ENCODE peak calls at places on chromosomes 1 and 21, in five cellular contexts. One of them, this sample, is unnamed. For H3K9me3, the result is how much of the 10 kb centered on the place peaks cover.

GRCh38 chr1:164836614-164837018 is 277.6 kb downstream of the PBX1 start:
- DNase-seq in pancreas: no peak
- DNase-seq in A549: no peak
- DNase-seq in aorta: no peak
- DNase-seq in SK-N-SH: peak
- DNase-seq in this sample: no peak

GRCh38 chr1:201584510-201584991 is 45.6 kb downstream of the NAV1 start:
- DNase-seq in pancreas: no peak
- DNase-seq in A549: no peak
- DNase-seq in aorta: no peak
- DNase-seq in SK-N-SH: no peak
- DNase-seq in this sample: no peak

GRCh38 chr1:202589190-202589680 is 121.0 kb downstream of the SYT2 start:
- DNase-seq in pancreas: no peak
- DNase-seq in A549: peak
- DNase-seq in aorta: peak
- DNase-seq in SK-N-SH: peak
- DNase-seq in this sample: peak

GRCh38 chr1:227845519-227845918 is 30.0 kb downstream of the PRSS38 start:
- DNase-seq in pancreas: no peak
- DNase-seq in A549: no peak
- DNase-seq in aorta: no peak
- DNase-seq in SK-N-SH: no peak
- DNase-seq in this sample: no peak

GRCh38 chr1:217713223-217713622 is 82.1 kb downstream of the SPATA17 start:
- DNase-seq in pancreas: no peak
- DNase-seq in A549: no peak
- DNase-seq in aorta: no peak
- DNase-seq in SK-N-SH: no peak
- DNase-seq in this sample: no peak

GRCh38 chr1:27864264-27864895 is 8.0 kb upstream of the THEMIS2 start:
- DNase-seq in pancreas: peak
- DNase-seq in A549: no peak
- DNase-seq in aorta: peak
- DNase-seq in SK-N-SH: no peak
- DNase-seq in this sample: peak

GRCh38 chr1:34419662-34420061 is 243.0 kb downstream of the C1orf94 start:
- DNase-seq in pancreas: no peak
- DNase-seq in A549: no peak
- DNase-seq in aorta: no peak
- DNase-seq in SK-N-SH: peak
- DNase-seq in this sample: no peak

GRCh38 chr1:116380499-116381316 is 7.7 kb downstream of the ATP1A1 start:
- DNase-seq in pancreas: no peak
- DNase-seq in A549: no peak
- DNase-seq in aorta: no peak
- DNase-seq in SK-N-SH: no peak
- DNase-seq in this sample: no peak

GRCh38 chr1:97791251-97791650 is 129.6 kb downstream of the DPYD start:
- DNase-seq in pancreas: no peak
- DNase-seq in A549: no peak
- DNase-seq in aorta: no peak
- DNase-seq in SK-N-SH: no peak
- DNase-seq in this sample: no peak

GRCh38 chr1:151972533-151973270 is 21.0 kb downstream of the S100A10 start:
- DNase-seq in pancreas: no peak
- DNase-seq in A549: peak
- DNase-seq in aorta: no peak
- DNase-seq in SK-N-SH: no peak
- DNase-seq in this sample: peak

GRCh38 chr21:41858466-41859296 is 20.5 kb downstream of the PRDM15 start:
- DNase-seq in pancreas: no peak
- DNase-seq in A549: no peak
- DNase-seq in aorta: no peak
- DNase-seq in SK-N-SH: no peak
- DNase-seq in this sample: no peak

GRCh38 chr1:66996018-66996682 is 57.8 kb downstream of the SLC35D1 start:
- DNase-seq in pancreas: no peak
- DNase-seq in A549: peak
- DNase-seq in aorta: peak
- DNase-seq in SK-N-SH: peak
- DNase-seq in this sample: peak

GRCh38 chr21:27365394-27365793 is 398.5 kb upstream of the ADAMTS5 start:
- DNase-seq in pancreas: no peak
- DNase-seq in A549: no peak
- DNase-seq in aorta: no peak
- DNase-seq in SK-N-SH: no peak
- DNase-seq in this sample: no peak

GRCh38 chr1:54275349-54275748 is 75.4 kb downstream of the MRPL37 start:
- DNase-seq in pancreas: peak
- DNase-seq in A549: no peak
- DNase-seq in aorta: peak
- DNase-seq in SK-N-SH: no peak
- DNase-seq in this sample: no peak

GRCh38 chr1:112674440-112674985 is at the start of gene MOV10:
- DNase-seq in pancreas: peak
- DNase-seq in A549: peak
- DNase-seq in aorta: peak
- DNase-seq in SK-N-SH: peak
- DNase-seq in this sample: peak

GRCh38 chr1:94579876-94580294 is 38.3 kb upstream of the F3 start:
- DNase-seq in pancreas: no peak
- DNase-seq in A549: peak
- DNase-seq in aorta: peak
- DNase-seq in SK-N-SH: no peak
- DNase-seq in this sample: peak

GRCh38 chr1:153652795-153653507 is 5.6 kb upstream of the SNAPIN start:
- DNase-seq in pancreas: peak
- DNase-seq in A549: no peak
- DNase-seq in aorta: no peak
- DNase-seq in SK-N-SH: no peak
- DNase-seq in this sample: no peak

GRCh38 chr1:186188004-186188539 is 187.0 kb downstream of the TPR start:
- DNase-seq in pancreas: no peak
- DNase-seq in A549: peak
- DNase-seq in aorta: no peak
- DNase-seq in SK-N-SH: no peak
- DNase-seq in this sample: peak

GRCh38 chr1:21308847-21309652 is 18.8 kb upstream of the ECE1 start:
- DNase-seq in pancreas: no peak
- DNase-seq in A549: no peak
- DNase-seq in aorta: no peak
- DNase-seq in SK-N-SH: peak
- DNase-seq in this sample: no peak

GRCh38 chr1:180173451-180173850 is 18.8 kb downstream of the QSOX1 start:
- DNase-seq in pancreas: no peak
- DNase-seq in A549: no peak
- DNase-seq in aorta: peak
- DNase-seq in SK-N-SH: no peak
- DNase-seq in this sample: no peak

GRCh38 chr1:62417351-62417999 is 19.4 kb upstream of the USP1 start:
- DNase-seq in pancreas: no peak
- DNase-seq in A549: no peak
- DNase-seq in aorta: no peak
- DNase-seq in SK-N-SH: no peak
- DNase-seq in this sample: no peak

GRCh38 chr1:62424412-62424811 is 12.4 kb upstream of the USP1 start:
- DNase-seq in pancreas: no peak
- DNase-seq in A549: no peak
- DNase-seq in aorta: no peak
- DNase-seq in SK-N-SH: no peak
- DNase-seq in this sample: no peak

GRCh38 chr1:62415687-62416086 is 21.2 kb upstream of the USP1 start:
- DNase-seq in pancreas: no peak
- DNase-seq in A549: no peak
- DNase-seq in aorta: no peak
- DNase-seq in SK-N-SH: no peak
- DNase-seq in this sample: no peak

GRCh38 chr1:62423580-62424242 is 13.1 kb upstream of the USP1 start:
- DNase-seq in pancreas: no peak
- DNase-seq in A549: no peak
- DNase-seq in aorta: no peak
- DNase-seq in SK-N-SH: no peak
- DNase-seq in this sample: no peak

GRCh38 chr1:62420214-62420613 is 16.6 kb upstream of the USP1 start:
- DNase-seq in pancreas: no peak
- DNase-seq in A549: no peak
- DNase-seq in aorta: no peak
- DNase-seq in SK-N-SH: no peak
- DNase-seq in this sample: no peak
- H3K9me3 ChIP-seq in pancreas: under half
- H3K9me3 ChIP-seq in A549: under half
- H3K9me3 ChIP-seq in aorta: under half
- H3K9me3 ChIP-seq in SK-N-SH: under half
- H3K9me3 ChIP-seq in this sample: under half

GRCh38 chr1:118578276-118578675 is 393.2 kb upstream of the SPAG17 start:
- DNase-seq in pancreas: no peak
- DNase-seq in A549: no peak
- DNase-seq in aorta: no peak
- DNase-seq in SK-N-SH: no peak
- DNase-seq in this sample: no peak

GRCh38 chr1:118575060-118575459 is 390.0 kb upstream of the SPAG17 start:
- DNase-seq in pancreas: no peak
- DNase-seq in A549: no peak
- DNase-seq in aorta: no peak
- DNase-seq in SK-N-SH: no peak
- DNase-seq in this sample: no peak
- H3K4me3 ChIP-seq in pancreas: no peak
- H3K4me3 ChIP-seq in A549: no peak
- H3K4me3 ChIP-seq in aorta: no peak
- H3K4me3 ChIP-seq in SK-N-SH: no peak
- H3K4me3 ChIP-seq in this sample: no peak

DNA sequence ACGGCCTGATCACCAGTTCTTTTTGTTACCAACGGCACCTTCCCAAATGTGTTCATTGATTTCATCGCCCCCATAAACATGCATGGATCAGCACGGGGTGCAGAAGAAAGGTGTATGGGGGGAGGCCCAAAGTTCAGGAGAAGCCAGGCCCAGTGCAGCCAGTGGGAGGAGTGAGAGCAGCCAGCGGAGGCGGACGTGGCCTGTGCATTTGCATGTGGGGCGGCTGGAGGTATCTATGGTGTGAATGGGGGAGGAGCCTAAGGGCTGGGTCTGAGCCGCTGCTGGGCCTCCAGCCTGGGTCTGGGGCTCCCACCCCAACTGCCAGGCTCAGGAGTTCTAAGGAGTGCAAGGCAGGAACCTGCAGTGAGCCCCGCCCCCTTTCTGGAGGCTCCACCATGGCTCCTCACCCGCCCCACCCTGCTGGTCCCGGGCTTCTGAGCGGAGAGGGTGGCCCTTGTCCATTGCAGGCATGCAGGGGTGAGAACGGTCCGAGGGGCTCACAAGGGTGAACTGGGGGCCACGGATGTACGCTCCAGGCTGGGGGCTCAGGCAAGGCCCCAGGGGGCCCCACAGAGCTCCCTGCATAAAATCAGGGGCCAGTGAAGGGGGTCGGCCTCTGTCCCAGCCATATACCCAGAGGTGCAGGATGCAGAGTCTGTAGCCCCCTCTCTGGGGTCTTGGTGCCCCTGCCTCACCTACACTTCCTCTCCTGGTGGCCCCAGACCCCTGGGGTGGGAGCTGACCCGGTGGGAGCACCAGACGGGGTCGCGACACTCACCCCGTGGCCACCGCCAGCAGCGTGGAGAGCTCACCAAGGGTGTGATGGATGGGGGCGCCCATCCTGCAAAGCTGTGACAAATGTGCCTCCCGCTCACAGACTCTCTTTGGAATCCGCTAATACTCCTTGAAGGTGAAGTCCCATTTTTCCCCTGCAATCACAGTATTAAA is 31.3 kb upstream of the TTC34 start:
- DNase-seq in pancreas: peak
- DNase-seq in A549: no peak
- DNase-seq in aorta: peak
- DNase-seq in SK-N-SH: no peak
- DNase-seq in this sample: no peak
- H3K9me3 ChIP-seq in pancreas: under half
- H3K9me3 ChIP-seq in A549: under half
- H3K9me3 ChIP-seq in aorta: under half
- H3K9me3 ChIP-seq in SK-N-SH: under half
- H3K9me3 ChIP-seq in this sample: under half

GRCh38 chr1:16978589-16979474 is 1.6 kb downstream of the MFAP2 start:
- DNase-seq in pancreas: no peak
- DNase-seq in A549: no peak
- DNase-seq in aorta: peak
- DNase-seq in SK-N-SH: peak
- DNase-seq in this sample: no peak

GRCh38 chr1:16978139-16978538 is 2.3 kb downstream of the MFAP2 start:
- DNase-seq in pancreas: no peak
- DNase-seq in A549: no peak
- DNase-seq in aorta: no peak
- DNase-seq in SK-N-SH: no peak
- DNase-seq in this sample: no peak

GRCh38 chr1:16979475-16980327 is 719 bp downstream of the MFAP2 start:
- DNase-seq in pancreas: no peak
- DNase-seq in A549: no peak
- DNase-seq in aorta: no peak
- DNase-seq in SK-N-SH: peak
- DNase-seq in this sample: no peak

GRCh38 chr1:16981269-16981849 is 939 bp upstream of the MFAP2 start:
- DNase-seq in pancreas: no peak
- DNase-seq in A549: no peak
- DNase-seq in aorta: no peak
- DNase-seq in SK-N-SH: no peak
- DNase-seq in this sample: no peak

DNA sequence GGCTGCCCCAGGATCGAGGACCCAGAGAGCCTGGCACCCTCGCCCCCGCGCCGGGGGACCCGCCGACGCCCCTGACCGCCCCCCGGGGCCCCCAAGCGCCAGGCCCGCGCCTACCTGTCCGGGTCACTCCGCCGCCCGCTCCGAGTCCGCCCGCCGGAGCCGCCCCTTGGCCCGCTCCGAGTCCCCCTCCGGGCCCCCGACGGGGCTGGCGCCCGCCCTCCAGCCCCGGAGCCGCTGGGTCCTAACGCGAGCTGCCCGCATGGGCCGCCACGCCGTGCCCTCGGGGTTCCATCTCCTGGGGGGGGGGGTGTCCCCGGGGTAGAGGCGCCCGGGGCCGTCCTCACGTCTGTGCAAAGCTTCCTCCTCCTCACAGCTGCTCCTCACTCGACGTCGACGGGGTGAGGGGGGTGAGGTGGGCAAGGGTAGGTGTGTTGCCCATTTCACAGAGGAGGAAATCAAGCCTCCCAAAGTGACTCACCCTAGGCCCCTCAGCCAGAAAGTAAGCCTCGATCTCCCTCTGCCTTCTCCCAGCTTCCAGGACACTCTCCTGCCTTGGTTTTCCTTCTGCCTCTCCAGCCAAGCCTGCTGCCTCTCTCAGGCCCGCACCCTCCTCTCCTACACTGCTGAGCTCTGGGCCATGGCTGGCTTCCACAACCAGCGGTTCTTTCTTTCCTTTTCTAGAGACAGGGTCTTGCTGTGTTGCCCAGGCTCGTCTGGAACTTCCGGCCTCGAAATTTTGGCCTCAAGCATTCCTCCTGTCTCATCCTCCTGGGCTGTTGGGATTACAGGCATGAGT is at the start of gene MFAP2:
- DNase-seq in pancreas: peak
- DNase-seq in A549: no peak
- DNase-seq in aorta: no peak
- DNase-seq in SK-N-SH: peak
- DNase-seq in this sample: no peak
- H3K4me3 ChIP-seq in pancreas: peak
- H3K4me3 ChIP-seq in A549: no peak
- H3K4me3 ChIP-seq in aorta: peak
- H3K4me3 ChIP-seq in SK-N-SH: peak
- H3K4me3 ChIP-seq in this sample: no peak

GRCh38 chr1:43251024-43251423 is 18.8 kb upstream of the TMEM125 start:
- DNase-seq in pancreas: no peak
- DNase-seq in A549: no peak
- DNase-seq in aorta: no peak
- DNase-seq in SK-N-SH: no peak
- DNase-seq in this sample: no peak
- H3K9me3 ChIP-seq in pancreas: under half
- H3K9me3 ChIP-seq in A549: under half
- H3K9me3 ChIP-seq in aorta: under half
- H3K9me3 ChIP-seq in SK-N-SH: under half
- H3K9me3 ChIP-seq in this sample: under half